ENCODE peak calls at places on chromosomes 12 and 14, in five cellular contexts. X, I, Q, F and G are unnamed samples.

GRCh38 chr12:64633186-64633939 is 23.1 kb downstream of the RASSF3 start:
- DNase-seq in I (no peak), X (no peak), F (no peak), Q (no peak), G (no peak)

GRCh38 chr12:53478865-53479264 is 20.4 kb downstream of the MAP3K12 start:
- DNase-seq in F (no peak), I (no peak), Q (no peak), X (no peak), G (no peak)

GRCh38 chr14:99181804-99182520 is 90.0 kb downstream of the BCL11B start:
- DNase-seq in X (no peak), F (no peak), Q (no peak), I (no peak), G (no peak)

GRCh38 chr14:103624860-103625259 is 4.2 kb upstream of the KLC1 start:
- DNase-seq in X (no peak), Q (peak; percentile 61), I (no peak), F (no peak), G (no peak)

GRCh38 chr12:65875635-65876034 is 51.4 kb downstream of the HMGA2 start:
- DNase-seq in Q (no peak), F (no peak), I (no peak), X (no peak), G (no peak)

GRCh38 chr14:89544636-89545301 is 127.7 kb upstream of the FOXN3 start:
- DNase-seq in F (no peak), X (no peak), Q (no peak), I (no peak), G (no peak)

GRCh38 chr14:105537580-105538474 is 11.4 kb downstream of the TMEM121 start:
- DNase-seq in Q (peak; percentile 81), X (peak; percentile 70), F (no peak), I (no peak), G (peak; percentile 68)

GRCh38 chr14:69612759-69613145 is 1.4 kb downstream of the SUSD6 start:
- DNase-seq in Q (no peak), I (peak; percentile 15), X (no peak), F (no peak), G (no peak)

GRCh38 chr12:113456761-113457160 is 14.9 kb downstream of the LHX5 start:
- DNase-seq in X (no peak), F (no peak), I (no peak), Q (no peak), G (no peak)

GRCh38 chr14:94385553-94386057 is 2.8 kb downstream of the SERPINA1 start:
- DNase-seq in Q (no peak), I (no peak), F (no peak), X (no peak), G (no peak)

GRCh38 chr12:132295101-132295526 is 34.3 kb downstream of the GALNT9 start:
- DNase-seq in I (no peak), Q (no peak), X (no peak), F (no peak), G (no peak)

GRCh38 chr12:3046441-3047200 is 30.6 kb upstream of the TSPAN9 start:
- DNase-seq in X (no peak), I (no peak), F (no peak), Q (no peak), G (no peak)

GRCh38 chr14:64974563-64974962 is 2.4 kb upstream of the RAB15 start:
- DNase-seq in I (no peak), X (no peak), Q (no peak), F (peak; percentile 50), G (no peak)

GRCh38 chr12:27468241-27468640 is 21.7 kb downstream of the SMCO2 start:
- DNase-seq in Q (no peak), F (no peak), X (no peak), I (no peak), G (no peak)

GRCh38 chr14:103314496-103315277 is 19.4 kb upstream of the EIF5 start:
- DNase-seq in X (no peak), I (no peak), Q (no peak), F (no peak), G (no peak)

GRCh38 chr12:120941846-120942405 is 36.4 kb upstream of the HNF1A start:
- DNase-seq in X (no peak), I (no peak), Q (no peak), F (no peak), G (no peak)

GRCh38 chr12:10802587-10802986 is at the start of gene TAS2R7:
- DNase-seq in I (no peak), Q (no peak), F (no peak), X (no peak), G (no peak)

GRCh38 chr14:96502621-96503251 is 554 bp downstream of the PAPOLA start:
- DNase-seq in Q (peak; percentile 57), F (no peak), I (no peak), X (peak; percentile 18), G (peak; percentile 8)